ENCODE peak calls at places on chromosomes 2 and 18, in seven cellular contexts. One of them, this sample, is unnamed.

GRCh38 chr2:212227755-212228154 is 310.8 kb downstream of the ERBB4 start:
- DNase-seq in HS-5: peak
- DNase-seq in GM23248: peak
- DNase-seq in body of pancreas: peak
- DNase-seq in endothelial cell of umbilical vein: peak
- DNase-seq in effector memory CD4-positive, alpha-beta T cell: no peak
- DNase-seq in K562: no peak
- DNase-seq in this sample: no peak

GRCh38 chr2:229980440-229981184 is 58.3 kb downstream of the FBXO36 start:
- DNase-seq in HS-5: peak
- DNase-seq in GM23248: peak
- DNase-seq in body of pancreas: peak
- DNase-seq in endothelial cell of umbilical vein: peak
- DNase-seq in effector memory CD4-positive, alpha-beta T cell: no peak
- DNase-seq in K562: peak
- DNase-seq in this sample: no peak

GRCh38 chr2:211756266-211756665 is 782.3 kb downstream of the ERBB4 start:
- DNase-seq in HS-5: no peak
- DNase-seq in GM23248: peak
- DNase-seq in body of pancreas: no peak
- DNase-seq in endothelial cell of umbilical vein: no peak
- DNase-seq in effector memory CD4-positive, alpha-beta T cell: no peak
- DNase-seq in K562: no peak
- DNase-seq in this sample: no peak

GRCh38 chr2:31228717-31229116 is 5.2 kb upstream of the EHD3 start:
- DNase-seq in HS-5: no peak
- DNase-seq in GM23248: no peak
- DNase-seq in body of pancreas: no peak
- DNase-seq in endothelial cell of umbilical vein: no peak
- DNase-seq in effector memory CD4-positive, alpha-beta T cell: no peak
- DNase-seq in K562: no peak
- DNase-seq in this sample: no peak

GRCh38 chr2:119697290-119698013 is 18.5 kb downstream of the TMEM177 start:
- DNase-seq in HS-5: no peak
- DNase-seq in GM23248: no peak
- DNase-seq in body of pancreas: no peak
- DNase-seq in endothelial cell of umbilical vein: no peak
- DNase-seq in effector memory CD4-positive, alpha-beta T cell: no peak
- DNase-seq in K562: no peak
- DNase-seq in this sample: no peak

GRCh38 chr18:11885278-11885991 is 22.7 kb downstream of the MPPE1 start:
- DNase-seq in HS-5: no peak
- DNase-seq in GM23248: no peak
- DNase-seq in body of pancreas: no peak
- DNase-seq in endothelial cell of umbilical vein: no peak
- DNase-seq in effector memory CD4-positive, alpha-beta T cell: no peak
- DNase-seq in K562: no peak
- DNase-seq in this sample: no peak

GRCh38 chr2:239175181-239175580 is 225.6 kb downstream of the HDAC4 start:
- DNase-seq in HS-5: no peak
- DNase-seq in GM23248: no peak
- DNase-seq in body of pancreas: no peak
- DNase-seq in endothelial cell of umbilical vein: no peak
- DNase-seq in effector memory CD4-positive, alpha-beta T cell: no peak
- DNase-seq in K562: no peak
- DNase-seq in this sample: peak

GRCh38 chr18:48129621-48130082 is 199.2 kb upstream of the SMAD2 start:
- DNase-seq in HS-5: no peak
- DNase-seq in GM23248: no peak
- DNase-seq in body of pancreas: no peak
- DNase-seq in endothelial cell of umbilical vein: no peak
- DNase-seq in effector memory CD4-positive, alpha-beta T cell: no peak
- DNase-seq in K562: no peak
- DNase-seq in this sample: no peak

GRCh38 chr2:112229365-112229764 is 25.5 kb downstream of the ZC3H8 start:
- DNase-seq in HS-5: peak
- DNase-seq in GM23248: peak
- DNase-seq in body of pancreas: peak
- DNase-seq in endothelial cell of umbilical vein: peak
- DNase-seq in effector memory CD4-positive, alpha-beta T cell: no peak
- DNase-seq in K562: no peak
- DNase-seq in this sample: no peak

GRCh38 chr18:31064130-31064529 is 21.6 kb upstream of the DSC3 start:
- DNase-seq in HS-5: no peak
- DNase-seq in GM23248: no peak
- DNase-seq in body of pancreas: no peak
- DNase-seq in endothelial cell of umbilical vein: no peak
- DNase-seq in effector memory CD4-positive, alpha-beta T cell: no peak
- DNase-seq in K562: no peak
- DNase-seq in this sample: no peak

GRCh38 chr2:854460-854859 is 96.2 kb upstream of the SNTG2 start:
- DNase-seq in HS-5: no peak
- DNase-seq in GM23248: peak
- DNase-seq in body of pancreas: peak
- DNase-seq in endothelial cell of umbilical vein: no peak
- DNase-seq in effector memory CD4-positive, alpha-beta T cell: peak
- DNase-seq in K562: peak
- DNase-seq in this sample: no peak

GRCh38 chr18:22427797-22428549 is 10.3 kb upstream of the CTAGE1 start:
- DNase-seq in HS-5: no peak
- DNase-seq in GM23248: no peak
- DNase-seq in body of pancreas: peak
- DNase-seq in endothelial cell of umbilical vein: no peak
- DNase-seq in effector memory CD4-positive, alpha-beta T cell: no peak
- DNase-seq in K562: no peak
- DNase-seq in this sample: no peak

GRCh38 chr2:99880148-99880983 is 262.0 kb downstream of the AFF3 start:
- DNase-seq in HS-5: peak
- DNase-seq in GM23248: peak
- DNase-seq in body of pancreas: no peak
- DNase-seq in endothelial cell of umbilical vein: peak
- DNase-seq in effector memory CD4-positive, alpha-beta T cell: no peak
- DNase-seq in K562: no peak
- DNase-seq in this sample: no peak

This sample was measured in T-helper 17 cell.